ENCODE peak calls at places on chromosome 6, in ten cellular contexts. F is M059J; E is stimulated activated CD4-positive, alpha-beta T cell treated with anti-CD3 and anti-CD28 coated beads, Interleukin-1b, Interleukin-23, amount 100 ng/mL, for 24 hours; L is esophagus squamous epithelium; Q is Calu3; O is Right ventricle myocardium inferior; I is T-helper 9 cell; K is uterus; T is HCT116; U is D721Med. A is an unnamed sample.
A peak's percentile ranks its signal among the peaks of the same experiment; 100 is the strongest.

GRCh38 chr6:21109421-21110178 is 484.0 kb upstream of the SOX4 start:
- DNase-seq in F (peak; percentile 98), E (no peak), L (no peak), Q (no peak), O (no peak), I (no peak), K (no peak), T (peak; percentile 90), U (no peak), A (peak; percentile 66)

GRCh38 chr6:11491998-11492397 is 45.6 kb upstream of the TMEM170B start:
- DNase-seq in F (peak; percentile 22), E (no peak), L (no peak), Q (no peak), O (no peak), I (no peak), K (no peak), T (no peak), U (no peak), A (no peak)

GRCh38 chr6:31131595-31131994 is 7.3 kb downstream of the PSORS1C2 start:
- DNase-seq in F (no peak), E (no peak), L (no peak), Q (no peak), O (no peak), I (no peak), K (no peak), T (no peak), U (no peak), A (no peak)

GRCh38 chr6:169846286-169847056 is 95.0 kb downstream of the ERMARD start:
- DNase-seq in F (no peak), E (no peak), L (no peak), Q (no peak), O (no peak), I (no peak), K (no peak), T (no peak), U (no peak), A (no peak)

GRCh38 chr6:24006246-24006645 is 119.8 kb upstream of the NRSN1 start:
- DNase-seq in F (no peak), E (no peak), L (no peak), Q (no peak), O (no peak), I (no peak), K (no peak), T (no peak), U (no peak), A (no peak)

GRCh38 chr6:27178001-27178730 is 69.3 kb upstream of the PRSS16 start:
- DNase-seq in F (peak; percentile 95), E (no peak), L (no peak), Q (peak; percentile 62), O (peak; percentile 74), I (no peak), K (peak; percentile 71), T (peak; percentile 22), U (no peak), A (peak; percentile 39)

GRCh38 chr6:134714679-134715078 is 235.2 kb downstream of the ALDH8A1 start:
- DNase-seq in F (peak; percentile 62), E (no peak), L (no peak), Q (peak; percentile 76), O (no peak), I (no peak), K (no peak), T (no peak), U (no peak), A (peak; percentile 35)

GRCh38 chr6:35718911-35719381 is 17.9 kb upstream of the ARMC12 start:
- DNase-seq in F (no peak), E (no peak), L (no peak), Q (no peak), O (no peak), I (no peak), K (peak; percentile 43), T (no peak), U (no peak), A (no peak)

GRCh38 chr6:128725271-128726233 is 157.4 kb upstream of the LAMA2 start:
- DNase-seq in F (peak; percentile 62), E (peak; percentile 6), L (no peak), Q (peak; percentile 52), O (no peak), I (peak; percentile 5), K (peak; percentile 18), T (peak; percentile 41), U (no peak), A (peak; percentile 29)

GRCh38 chr6:137699036-137699683 is 167.9 kb upstream of the TNFAIP3 start:
- DNase-seq in F (peak; percentile 69), E (no peak), L (no peak), Q (no peak), O (no peak), I (no peak), K (no peak), T (no peak), U (no peak), A (no peak)

GRCh38 chr6:140341272-140341671 is 966.8 kb upstream of the CITED2 start:
- DNase-seq in F (no peak), E (no peak), L (no peak), Q (no peak), O (no peak), I (no peak), K (no peak), T (no peak), U (no peak), A (no peak)

GRCh38 chr6:168370310-168370991 is 50.9 kb upstream of the DACT2 start:
- DNase-seq in F (peak; percentile 26), E (peak; percentile 32), L (no peak), Q (peak; percentile 90), O (no peak), I (peak; percentile 45), K (peak; percentile 84), T (peak; percentile 32), U (no peak), A (peak; percentile 60)

A was measured in COLO829.